ENCODE peak calls at places on chromosomes 6 and 20, in five cellular contexts. B, E, F, G and K are unnamed samples.

GRCh38 chr6:70221025-70221714 is 81.7 kb downstream of the COL9A1 start:
- DNase-seq in B (peak; percentile 3), E (peak; percentile 14), F (no peak), G (peak; percentile 5), K (no peak)

GRCh38 chr6:44404022-44404714 is 16.7 kb downstream of the CDC5L start:
- DNase-seq in B (no peak), E (no peak), F (no peak), G (no peak), K (no peak)

GRCh38 chr20:309306-309840 is 12.0 kb downstream of the ZCCHC3 start:
- DNase-seq in B (no peak), E (no peak), F (no peak), G (peak; percentile 48), K (no peak)

GRCh38 chr6:70694371-70694770 is 26.7 kb downstream of the SMAP1 start:
- DNase-seq in B (no peak), E (no peak), F (no peak), G (no peak), K (no peak)

GRCh38 chr20:38418509-38419204 is 16.5 kb downstream of the SNHG17 start:
- DNase-seq in B (peak; percentile 22), E (peak; percentile 43), F (no peak), G (peak; percentile 59), K (no peak)

GRCh38 chr20:50120935-50121693 is 8.2 kb upstream of the UBE2V1 start:
- DNase-seq in B (no peak), E (peak; percentile 41), F (peak; percentile 82), G (peak; percentile 90), K (peak; percentile 77)

GRCh38 chr6:163635731-163636344 is 221.3 kb downstream of the QKI start:
- DNase-seq in B (no peak), E (no peak), F (no peak), G (no peak), K (no peak)

GRCh38 chr6:115753446-115753845 is 307.2 kb downstream of the FRK start:
- DNase-seq in B (no peak), E (no peak), F (no peak), G (no peak), K (no peak)

GRCh38 chr6:112014483-112014882 is 39.4 kb upstream of the CCN6 start:
- DNase-seq in B (peak; percentile 89), E (peak; percentile 90), F (no peak), G (no peak), K (no peak)

GRCh38 chr20:53578492-53579222 is 15.0 kb downstream of the ZNF217 start:
- DNase-seq in B (peak; percentile 69), E (peak; percentile 78), F (peak; percentile 79), G (peak; percentile 69), K (peak; percentile 63)

GRCh38 chr6:168658059-168658458 is 217.1 kb downstream of the SMOC2 start:
- DNase-seq in B (no peak), E (no peak), F (no peak), G (no peak), K (no peak)

GRCh38 chr6:166768761-166769160 is 141.7 kb upstream of the RPS6KA2 start:
- DNase-seq in B (no peak), E (no peak), F (no peak), G (no peak), K (no peak)

GRCh38 chr6:113363866-113364265 is 493.3 kb upstream of the MARCKS start:
- DNase-seq in B (peak; percentile 61), E (peak; percentile 68), F (no peak), G (no peak), K (no peak)

GRCh38 chr6:152552616-152553209 is 84.4 kb downstream of the SYNE1 start:
- DNase-seq in B (peak; percentile 38), E (peak; percentile 55), F (peak; percentile 68), G (no peak), K (peak; percentile 61)

GRCh38 chr20:8433286-8433685 is 301.2 kb downstream of the PLCB1 start:
- DNase-seq in B (no peak), E (no peak), F (no peak), G (no peak), K (no peak)

GRCh38 chr6:61886608-61887259 is 399.3 kb downstream of the KHDRBS2 start:
- DNase-seq in B (no peak), E (no peak), F (no peak), G (no peak), K (no peak)

GRCh38 chr6:134148566-134148965 is 96.1 kb upstream of the SLC2A12 start:
- DNase-seq in B (no peak), E (no peak), F (no peak), G (no peak), K (no peak)

GRCh38 chr6:107409942-107410341 is 49.4 kb downstream of the PDSS2 start:
- DNase-seq in B (no peak), E (no peak), F (no peak), G (no peak), K (no peak)

GRCh38 chr6:117168296-117169059 is 96.9 kb upstream of the VGLL2 start:
- DNase-seq in B (no peak), E (no peak), F (no peak), G (no peak), K (no peak)

GRCh38 chr20:61435823-61436220 is 183.8 kb downstream of the CDH4 start:
- DNase-seq in B (no peak), E (no peak), F (no peak), G (no peak), K (no peak)

GRCh38 chr6:111894951-111895350 is 21.7 kb upstream of the FYN start:
- DNase-seq in B (no peak), E (no peak), F (no peak), G (peak; percentile 30), K (no peak)

GRCh38 chr6:89999154-89999553 is 104.9 kb downstream of the GJA10 start:
- DNase-seq in B (peak; percentile 62), E (peak; percentile 71), F (peak; percentile 25), G (no peak), K (peak; percentile 69)

GRCh38 chr6:54981647-54982046 is 135.1 kb downstream of the FAM83B start:
- DNase-seq in B (peak; percentile 53), E (peak; percentile 59), F (no peak), G (no peak), K (no peak)

GRCh38 chr6:42028234-42029061 is 21.9 kb upstream of the TAF8 start:
- DNase-seq in B (peak; percentile 85), E (peak; percentile 89), F (peak; percentile 66), G (peak; percentile 93), K (no peak)

GRCh38 chr20:13878600-13878999 is 93.8 kb downstream of the NDUFAF5 start:
- DNase-seq in B (no peak), E (no peak), F (no peak), G (no peak), K (no peak)

DNA sequence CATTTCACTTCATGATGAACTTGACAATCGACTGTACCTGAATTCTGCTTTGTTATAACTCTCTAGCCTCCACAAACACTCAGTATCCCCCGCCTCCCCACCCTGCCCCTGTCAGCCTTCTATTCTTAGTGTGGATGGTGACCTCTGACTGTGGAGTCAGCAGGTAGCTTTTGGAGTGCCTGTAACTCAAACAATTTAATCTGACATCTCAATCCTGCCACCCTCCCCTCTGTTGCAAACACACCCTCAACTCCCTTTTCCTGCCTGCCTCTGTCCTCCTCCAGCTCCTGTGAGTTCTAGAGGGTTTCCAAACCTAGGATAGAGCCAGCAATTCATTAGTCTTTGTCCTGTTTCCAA is 20.3 kb downstream of the DAAM2 start:
- DNase-seq in B (no peak), E (no peak), F (no peak), G (no peak), K (no peak)
- H3K27ac ChIP-seq in B (no peak overlapping the region), E (no peak overlapping the region), F (no peak overlapping the region), G (peak overlapping the region; percentile 81), K (peak overlapping the region; percentile 70)

DNA sequence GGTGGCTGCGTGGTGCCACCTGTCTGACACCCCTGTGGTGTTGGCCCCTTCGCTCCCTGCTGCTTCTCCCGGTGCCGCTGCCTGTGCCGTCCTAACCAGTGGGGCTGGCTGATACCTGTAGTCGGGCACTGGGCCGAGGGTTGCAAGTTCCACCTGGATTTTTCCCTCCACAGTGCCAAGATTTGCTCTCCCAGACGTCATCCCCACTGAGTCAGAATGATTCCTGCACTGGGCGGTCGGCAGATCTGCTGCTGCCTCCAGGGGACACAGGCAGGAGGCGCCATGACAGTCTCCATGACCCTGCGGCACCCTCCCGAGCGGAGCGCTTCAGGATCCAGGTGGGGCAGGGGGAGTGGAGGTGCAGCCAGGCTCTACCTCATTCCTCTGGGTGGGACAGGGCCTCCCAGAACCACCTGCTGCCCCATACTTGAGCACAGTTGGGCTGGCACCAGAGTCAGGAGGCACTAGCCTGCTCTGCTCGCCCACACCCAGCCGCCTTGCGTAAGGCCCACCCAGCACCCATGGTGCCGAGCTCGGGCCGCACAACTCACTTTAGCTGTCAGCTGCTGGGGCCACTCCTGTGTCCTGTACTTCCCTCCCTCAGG is 60.2 kb downstream of the TCP11 start:
- DNase-seq in B (no peak), E (no peak), F (peak; percentile 19), G (peak; percentile 90), K (peak; percentile 42)
- H3K27ac ChIP-seq in B (no peak overlapping the region), E (no peak overlapping the region), F (peak overlapping the region; percentile 13), G (no peak overlapping the region), K (no peak overlapping the region)

GRCh38 chr6:135514706-135515105 is 17.2 kb upstream of the AHI1 start:
- DNase-seq in B (no peak), E (no peak), F (no peak), G (no peak), K (no peak)
- H3K27ac ChIP-seq in B (no peak overlapping the region), E (no peak overlapping the region), F (no peak overlapping the region), G (no peak overlapping the region), K (no peak overlapping the region)

GRCh38 chr6:149230729-149231434 is 86.6 kb upstream of the TAB2 start:
- DNase-seq in B (no peak), E (no peak), F (no peak), G (no peak), K (no peak)
- H3K27ac ChIP-seq in B (no peak overlapping the region), E (no peak overlapping the region), F (no peak overlapping the region), G (no peak overlapping the region), K (peak overlapping the region; percentile 13)

DNA sequence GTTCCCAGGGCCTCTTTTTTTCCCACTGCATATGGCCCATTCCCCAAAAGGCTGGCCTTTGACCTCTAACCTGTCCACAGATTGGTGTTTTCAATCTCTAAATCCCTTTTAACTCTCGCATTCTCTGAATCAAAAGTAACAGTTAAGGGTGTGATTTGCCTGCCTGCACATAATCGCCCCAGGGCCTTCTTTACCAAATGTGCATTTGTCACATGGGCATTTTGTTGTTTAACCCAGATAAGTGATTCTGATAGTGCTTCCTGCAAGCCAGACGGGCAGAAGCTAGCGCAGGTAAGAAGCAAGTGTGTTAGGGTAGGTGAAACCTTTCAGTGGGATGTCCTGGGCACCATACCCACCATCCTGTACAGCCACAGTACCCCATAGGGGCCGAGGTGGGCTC is 49.4 kb upstream of the PLEKHG1 start:
- DNase-seq in B (no peak), E (no peak), F (no peak), G (no peak), K (no peak)
- H3K27ac ChIP-seq in B (no peak overlapping the region), E (no peak overlapping the region), F (no peak overlapping the region), G (no peak overlapping the region), K (no peak overlapping the region)

GRCh38 chr6:46013639-46014038 is 2.0 kb downstream of the CLIC5 start:
- DNase-seq in B (no peak), E (no peak), F (no peak), G (no peak), K (no peak)
- H3K27ac ChIP-seq in B (no peak overlapping the region), E (no peak overlapping the region), F (no peak overlapping the region), G (no peak overlapping the region), K (peak overlapping the region; percentile 92)

GRCh38 chr6:5665173-5665572 is 341.6 kb downstream of the NRN1 start:
- DNase-seq in B (no peak), E (no peak), F (no peak), G (no peak), K (peak; percentile 76)
- H3K27ac ChIP-seq in B (no peak overlapping the region), E (no peak overlapping the region), F (no peak overlapping the region), G (no peak overlapping the region), K (peak overlapping the region; percentile 53)